ENCODE peak calls at places on chromosomes 6 and 20, in ten cellular contexts. One of them, this sample, is unnamed. For H3K4me1, the result is how much of the 10 kb centered on the place peaks cover.

GRCh38 chr20:37538003-37538402 is 10.3 kb upstream of the BLCAP start:
- DNase-seq in CD4-positive, alpha-beta memory T cell: no peak
- DNase-seq in HepG2: peak
- DNase-seq in GM23248: peak
- DNase-seq in upper lobe of right lung: no peak
- DNase-seq in tibial nerve: no peak
- DNase-seq in pancreas: no peak
- DNase-seq in upper lobe of left lung: peak
- DNase-seq in psoas muscle: no peak
- DNase-seq in hepatocyte: peak
- DNase-seq in this sample: peak

GRCh38 chr20:34547844-34548613 is 10.5 kb upstream of the MAP1LC3A start:
- DNase-seq in CD4-positive, alpha-beta memory T cell: no peak
- DNase-seq in HepG2: no peak
- DNase-seq in GM23248: no peak
- DNase-seq in upper lobe of right lung: no peak
- DNase-seq in tibial nerve: no peak
- DNase-seq in pancreas: no peak
- DNase-seq in upper lobe of left lung: no peak
- DNase-seq in psoas muscle: no peak
- DNase-seq in hepatocyte: no peak
- DNase-seq in this sample: no peak

GRCh38 chr6:125363010-125363359 is 61.2 kb upstream of the HDDC2 start:
- DNase-seq in CD4-positive, alpha-beta memory T cell: no peak
- DNase-seq in HepG2: peak
- DNase-seq in GM23248: peak
- DNase-seq in upper lobe of right lung: no peak
- DNase-seq in tibial nerve: no peak
- DNase-seq in pancreas: no peak
- DNase-seq in upper lobe of left lung: no peak
- DNase-seq in psoas muscle: no peak
- DNase-seq in hepatocyte: peak
- DNase-seq in this sample: peak

GRCh38 chr6:100188754-100189153 is 194.7 kb upstream of the MCHR2 start:
- DNase-seq in CD4-positive, alpha-beta memory T cell: no peak
- DNase-seq in HepG2: no peak
- DNase-seq in GM23248: peak
- DNase-seq in upper lobe of right lung: no peak
- DNase-seq in tibial nerve: no peak
- DNase-seq in pancreas: no peak
- DNase-seq in upper lobe of left lung: no peak
- DNase-seq in psoas muscle: no peak
- DNase-seq in hepatocyte: no peak
- DNase-seq in this sample: no peak

GRCh38 chr20:63946986-63947637 is 9.1 kb downstream of the UCKL1 start:
- DNase-seq in CD4-positive, alpha-beta memory T cell: no peak
- DNase-seq in HepG2: no peak
- DNase-seq in GM23248: no peak
- DNase-seq in upper lobe of right lung: no peak
- DNase-seq in tibial nerve: no peak
- DNase-seq in pancreas: no peak
- DNase-seq in upper lobe of left lung: no peak
- DNase-seq in psoas muscle: peak
- DNase-seq in hepatocyte: no peak
- DNase-seq in this sample: no peak

GRCh38 chr6:145829950-145830349 is 15.4 kb upstream of the FBXO30 start:
- DNase-seq in CD4-positive, alpha-beta memory T cell: no peak
- DNase-seq in HepG2: no peak
- DNase-seq in GM23248: peak
- DNase-seq in upper lobe of right lung: no peak
- DNase-seq in tibial nerve: no peak
- DNase-seq in pancreas: no peak
- DNase-seq in upper lobe of left lung: no peak
- DNase-seq in psoas muscle: no peak
- DNase-seq in hepatocyte: no peak
- DNase-seq in this sample: no peak

GRCh38 chr6:121435444-121436069 is at the start of gene GJA1:
- DNase-seq in CD4-positive, alpha-beta memory T cell: no peak
- DNase-seq in HepG2: no peak
- DNase-seq in GM23248: peak
- DNase-seq in upper lobe of right lung: no peak
- DNase-seq in tibial nerve: no peak
- DNase-seq in pancreas: no peak
- DNase-seq in upper lobe of left lung: peak
- DNase-seq in psoas muscle: no peak
- DNase-seq in hepatocyte: peak
- DNase-seq in this sample: peak

GRCh38 chr6:163837681-163838431 is 423.3 kb downstream of the QKI start:
- DNase-seq in CD4-positive, alpha-beta memory T cell: no peak
- DNase-seq in HepG2: no peak
- DNase-seq in GM23248: peak
- DNase-seq in upper lobe of right lung: no peak
- DNase-seq in tibial nerve: no peak
- DNase-seq in pancreas: no peak
- DNase-seq in upper lobe of left lung: no peak
- DNase-seq in psoas muscle: peak
- DNase-seq in hepatocyte: no peak
- DNase-seq in this sample: no peak

GRCh38 chr6:168342626-168343025 is 23.0 kb upstream of the DACT2 start:
- DNase-seq in CD4-positive, alpha-beta memory T cell: no peak
- DNase-seq in HepG2: no peak
- DNase-seq in GM23248: no peak
- DNase-seq in upper lobe of right lung: no peak
- DNase-seq in tibial nerve: no peak
- DNase-seq in pancreas: no peak
- DNase-seq in upper lobe of left lung: no peak
- DNase-seq in psoas muscle: no peak
- DNase-seq in hepatocyte: no peak
- DNase-seq in this sample: no peak

GRCh38 chr6:150201285-150201684 is 58.4 kb downstream of the PPP1R14C start:
- DNase-seq in CD4-positive, alpha-beta memory T cell: no peak
- DNase-seq in HepG2: no peak
- DNase-seq in GM23248: no peak
- DNase-seq in upper lobe of right lung: no peak
- DNase-seq in tibial nerve: no peak
- DNase-seq in pancreas: no peak
- DNase-seq in upper lobe of left lung: no peak
- DNase-seq in psoas muscle: no peak
- DNase-seq in hepatocyte: no peak
- DNase-seq in this sample: no peak

GRCh38 chr20:51488331-51488730 is 54.2 kb downstream of the NFATC2 start:
- DNase-seq in CD4-positive, alpha-beta memory T cell: no peak
- DNase-seq in HepG2: no peak
- DNase-seq in GM23248: peak
- DNase-seq in upper lobe of right lung: no peak
- DNase-seq in tibial nerve: no peak
- DNase-seq in pancreas: no peak
- DNase-seq in upper lobe of left lung: no peak
- DNase-seq in psoas muscle: no peak
- DNase-seq in hepatocyte: no peak
- DNase-seq in this sample: no peak

GRCh38 chr20:50325651-50326050 is 135.0 kb downstream of the CEBPB start:
- DNase-seq in CD4-positive, alpha-beta memory T cell: no peak
- DNase-seq in HepG2: no peak
- DNase-seq in GM23248: no peak
- DNase-seq in upper lobe of right lung: no peak
- DNase-seq in tibial nerve: no peak
- DNase-seq in pancreas: no peak
- DNase-seq in upper lobe of left lung: no peak
- DNase-seq in psoas muscle: no peak
- DNase-seq in hepatocyte: no peak
- DNase-seq in this sample: no peak

GRCh38 chr6:35298625-35299140 is 1.1 kb downstream of the DEF6 start:
- DNase-seq in CD4-positive, alpha-beta memory T cell: no peak
- DNase-seq in HepG2: no peak
- DNase-seq in GM23248: no peak
- DNase-seq in upper lobe of right lung: no peak
- DNase-seq in tibial nerve: no peak
- DNase-seq in pancreas: no peak
- DNase-seq in upper lobe of left lung: no peak
- DNase-seq in psoas muscle: no peak
- DNase-seq in hepatocyte: no peak
- DNase-seq in this sample: no peak
- H3K4me3 ChIP-seq in CD4-positive, alpha-beta memory T cell: peak
- H3K4me3 ChIP-seq in HepG2: no peak
- H3K4me3 ChIP-seq in GM23248: no peak
- H3K4me3 ChIP-seq in upper lobe of right lung: peak
- H3K4me3 ChIP-seq in tibial nerve: no peak
- H3K4me3 ChIP-seq in pancreas: peak
- H3K4me3 ChIP-seq in upper lobe of left lung: peak
- H3K4me3 ChIP-seq in psoas muscle: peak
- H3K4me3 ChIP-seq in hepatocyte: no peak
- H3K4me3 ChIP-seq in this sample: no peak

DNA sequence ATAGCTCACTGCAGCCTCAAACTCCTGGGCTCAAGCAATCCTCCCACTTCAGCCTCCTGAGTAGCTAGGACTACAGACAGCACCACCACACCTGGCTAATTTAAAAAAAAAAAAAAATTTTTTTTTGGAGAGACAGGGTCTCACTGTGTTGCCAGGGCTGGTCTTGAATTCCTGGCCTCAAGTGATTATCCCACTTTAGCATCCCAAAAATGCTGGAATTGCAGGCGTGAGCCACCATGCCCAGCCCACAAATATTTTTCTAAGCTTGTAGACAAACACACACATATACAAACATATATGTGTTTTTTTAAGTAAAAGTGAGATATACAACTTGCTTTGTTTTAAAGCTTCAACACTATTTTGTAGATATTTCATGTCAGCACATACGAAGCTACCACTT is 10.8 kb downstream of the HSPA12B start:
- DNase-seq in CD4-positive, alpha-beta memory T cell: no peak
- DNase-seq in HepG2: no peak
- DNase-seq in GM23248: no peak
- DNase-seq in upper lobe of right lung: no peak
- DNase-seq in tibial nerve: no peak
- DNase-seq in pancreas: no peak
- DNase-seq in upper lobe of left lung: no peak
- DNase-seq in psoas muscle: no peak
- DNase-seq in hepatocyte: no peak
- DNase-seq in this sample: no peak
- H3K4me1 ChIP-seq in CD4-positive, alpha-beta memory T cell: under half
- H3K4me1 ChIP-seq in HepG2: half or more
- H3K4me1 ChIP-seq in GM23248: under half
- H3K4me1 ChIP-seq in upper lobe of right lung: under half
- H3K4me1 ChIP-seq in tibial nerve: under half
- H3K4me1 ChIP-seq in pancreas: under half
- H3K4me1 ChIP-seq in upper lobe of left lung: under half
- H3K4me1 ChIP-seq in psoas muscle: under half
- H3K4me1 ChIP-seq in hepatocyte: under half
- H3K4me1 ChIP-seq in this sample: under half

DNA sequence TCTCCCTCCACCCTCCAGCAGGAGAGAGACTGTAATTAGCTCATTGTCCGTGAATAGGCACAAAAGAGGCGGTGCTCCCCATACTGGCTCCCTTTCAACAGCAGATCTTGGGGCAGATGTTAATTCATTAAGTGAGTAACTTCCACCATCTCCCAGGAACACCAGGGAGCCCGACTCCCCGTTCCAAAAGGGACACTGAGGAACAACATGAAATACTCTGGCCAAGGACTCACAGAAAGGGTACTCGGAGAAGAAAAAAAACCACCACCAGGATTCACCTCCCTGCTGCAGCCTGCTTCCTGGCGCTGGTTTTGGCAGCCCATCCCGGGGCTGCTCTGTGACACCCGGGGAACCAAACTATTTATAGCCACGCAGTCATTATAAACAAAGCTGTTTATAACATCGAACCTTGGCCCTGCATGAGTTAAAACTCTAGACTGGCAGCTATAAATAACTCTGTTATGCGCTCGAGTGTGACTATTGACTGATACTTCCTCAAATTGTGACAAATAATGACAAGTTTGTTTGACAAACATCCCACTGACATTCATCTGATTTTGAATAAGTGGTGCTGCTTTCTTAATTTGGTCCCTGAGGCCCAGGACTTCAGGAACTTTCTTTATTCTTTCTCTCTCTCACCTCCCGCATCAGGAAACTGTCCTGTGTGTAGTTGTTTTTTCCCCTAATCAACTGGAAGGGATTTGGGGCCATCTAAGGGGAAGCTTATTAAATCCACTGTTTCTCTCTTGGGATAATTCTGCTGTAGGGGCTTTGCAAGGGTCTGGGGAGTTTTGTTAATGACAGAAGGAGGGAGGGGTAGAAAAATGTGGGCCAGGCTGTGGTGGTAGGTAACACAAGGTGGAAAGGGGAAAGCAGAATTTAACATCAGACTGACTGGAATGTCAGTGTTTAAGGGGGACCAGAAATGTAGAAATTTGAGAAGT is 521.6 kb downstream of the CD83 start:
- DNase-seq in CD4-positive, alpha-beta memory T cell: no peak
- DNase-seq in HepG2: no peak
- DNase-seq in GM23248: peak
- DNase-seq in upper lobe of right lung: no peak
- DNase-seq in tibial nerve: no peak
- DNase-seq in pancreas: no peak
- DNase-seq in upper lobe of left lung: no peak
- DNase-seq in psoas muscle: peak
- DNase-seq in hepatocyte: peak
- DNase-seq in this sample: peak
- H3K4me3 ChIP-seq in CD4-positive, alpha-beta memory T cell: no peak
- H3K4me3 ChIP-seq in HepG2: no peak
- H3K4me3 ChIP-seq in GM23248: peak
- H3K4me3 ChIP-seq in upper lobe of right lung: no peak
- H3K4me3 ChIP-seq in tibial nerve: no peak
- H3K4me3 ChIP-seq in pancreas: no peak
- H3K4me3 ChIP-seq in upper lobe of left lung: peak
- H3K4me3 ChIP-seq in psoas muscle: peak
- H3K4me3 ChIP-seq in hepatocyte: no peak
- H3K4me3 ChIP-seq in this sample: peak

GRCh38 chr20:17941826-17942196 is 26.8 kb downstream of the SNX5 start:
- DNase-seq in CD4-positive, alpha-beta memory T cell: no peak
- DNase-seq in HepG2: no peak
- DNase-seq in GM23248: no peak
- DNase-seq in upper lobe of right lung: no peak
- DNase-seq in tibial nerve: no peak
- DNase-seq in pancreas: no peak
- DNase-seq in upper lobe of left lung: no peak
- DNase-seq in psoas muscle: no peak
- DNase-seq in hepatocyte: no peak
- DNase-seq in this sample: no peak

GRCh38 chr20:17939622-17940446 is 28.8 kb downstream of the SNX5 start:
- DNase-seq in CD4-positive, alpha-beta memory T cell: no peak
- DNase-seq in HepG2: no peak
- DNase-seq in GM23248: no peak
- DNase-seq in upper lobe of right lung: no peak
- DNase-seq in tibial nerve: no peak
- DNase-seq in pancreas: no peak
- DNase-seq in upper lobe of left lung: no peak
- DNase-seq in psoas muscle: no peak
- DNase-seq in hepatocyte: no peak
- DNase-seq in this sample: no peak

GRCh38 chr20:17943343-17943742 is 25.3 kb downstream of the SNX5 start:
- DNase-seq in CD4-positive, alpha-beta memory T cell: no peak
- DNase-seq in HepG2: no peak
- DNase-seq in GM23248: no peak
- DNase-seq in upper lobe of right lung: no peak
- DNase-seq in tibial nerve: no peak
- DNase-seq in pancreas: no peak
- DNase-seq in upper lobe of left lung: no peak
- DNase-seq in psoas muscle: no peak
- DNase-seq in hepatocyte: no peak
- DNase-seq in this sample: no peak

GRCh38 chr20:17940447-17940971 is 28.1 kb downstream of the SNX5 start:
- DNase-seq in CD4-positive, alpha-beta memory T cell: no peak
- DNase-seq in HepG2: no peak
- DNase-seq in GM23248: no peak
- DNase-seq in upper lobe of right lung: no peak
- DNase-seq in tibial nerve: no peak
- DNase-seq in pancreas: no peak
- DNase-seq in upper lobe of left lung: no peak
- DNase-seq in psoas muscle: no peak
- DNase-seq in hepatocyte: no peak
- DNase-seq in this sample: no peak

GRCh38 chr20:17941087-17941825 is 27.3 kb downstream of the SNX5 start:
- DNase-seq in CD4-positive, alpha-beta memory T cell: no peak
- DNase-seq in HepG2: no peak
- DNase-seq in GM23248: no peak
- DNase-seq in upper lobe of right lung: no peak
- DNase-seq in tibial nerve: no peak
- DNase-seq in pancreas: no peak
- DNase-seq in upper lobe of left lung: no peak
- DNase-seq in psoas muscle: no peak
- DNase-seq in hepatocyte: no peak
- DNase-seq in this sample: no peak
- H3K4me1 ChIP-seq in CD4-positive, alpha-beta memory T cell: under half
- H3K4me1 ChIP-seq in HepG2: under half
- H3K4me1 ChIP-seq in GM23248: under half
- H3K4me1 ChIP-seq in upper lobe of right lung: under half
- H3K4me1 ChIP-seq in tibial nerve: under half
- H3K4me1 ChIP-seq in pancreas: under half
- H3K4me1 ChIP-seq in upper lobe of left lung: under half
- H3K4me1 ChIP-seq in psoas muscle: under half
- H3K4me1 ChIP-seq in hepatocyte: under half
- H3K4me1 ChIP-seq in this sample: under half

This sample was measured in A673.